ENCODE peak calls at places on chromosomes 7 and 10, in eight cellular contexts. One of them, this sample, is unnamed.
A peak's percentile ranks its signal among the peaks of the same experiment; 100 is the strongest.

GRCh38 chr10:110399163-110400094 is 94.7 kb upstream of the SMNDC1 start:
- DNase-seq in fibroblast of lung: peak; percentile 96
- DNase-seq in CD8-positive, alpha-beta memory T cell: no peak
- DNase-seq in IMR-90: peak; percentile 99
- DNase-seq in SJSA1: peak; percentile 87
- DNase-seq in dorsolateral prefrontal cortex: no peak
- DNase-seq in HepG2: peak; percentile 79
- DNase-seq in breast epithelium: no peak
- DNase-seq in this sample: no peak

GRCh38 chr10:78410046-78410965 is 376.6 kb downstream of the RPS24 start:
- DNase-seq in fibroblast of lung: no peak
- DNase-seq in HepG2: no peak
- DNase-seq in CD8-positive, alpha-beta memory T cell: no peak
- DNase-seq in breast epithelium: no peak
- DNase-seq in SJSA1: no peak
- DNase-seq in dorsolateral prefrontal cortex: no peak
- DNase-seq in IMR-90: no peak
- DNase-seq in this sample: no peak

GRCh38 chr10:43109671-43110249 is 28.5 kb upstream of the CSGALNACT2 start:
- DNase-seq in CD8-positive, alpha-beta memory T cell: no peak
- DNase-seq in SJSA1: no peak
- DNase-seq in HepG2: no peak
- DNase-seq in dorsolateral prefrontal cortex: no peak
- DNase-seq in IMR-90: no peak
- DNase-seq in breast epithelium: no peak
- DNase-seq in fibroblast of lung: no peak
- DNase-seq in this sample: no peak

GRCh38 chr7:28701731-28702130 is 256.4 kb downstream of the TRIL start:
- DNase-seq in SJSA1: no peak
- DNase-seq in HepG2: no peak
- DNase-seq in dorsolateral prefrontal cortex: no peak
- DNase-seq in IMR-90: no peak
- DNase-seq in breast epithelium: no peak
- DNase-seq in CD8-positive, alpha-beta memory T cell: no peak
- DNase-seq in fibroblast of lung: no peak
- DNase-seq in this sample: no peak

GRCh38 chr7:138900040-138900828 is 81.0 kb downstream of the KIAA1549 start:
- DNase-seq in fibroblast of lung: peak; percentile 77
- DNase-seq in IMR-90: peak; percentile 65
- DNase-seq in breast epithelium: no peak
- DNase-seq in SJSA1: no peak
- DNase-seq in CD8-positive, alpha-beta memory T cell: no peak
- DNase-seq in HepG2: no peak
- DNase-seq in dorsolateral prefrontal cortex: no peak
- DNase-seq in this sample: no peak

GRCh38 chr7:93476491-93477344 is 97.8 kb downstream of the CALCR start:
- DNase-seq in SJSA1: no peak
- DNase-seq in breast epithelium: no peak
- DNase-seq in fibroblast of lung: no peak
- DNase-seq in IMR-90: no peak
- DNase-seq in dorsolateral prefrontal cortex: no peak
- DNase-seq in HepG2: no peak
- DNase-seq in CD8-positive, alpha-beta memory T cell: no peak
- DNase-seq in this sample: no peak

GRCh38 chr7:16644624-16644986 is 949 bp downstream of the ANKMY2 start:
- DNase-seq in dorsolateral prefrontal cortex: peak; percentile 57
- DNase-seq in fibroblast of lung: peak; percentile 50
- DNase-seq in IMR-90: peak; percentile 47
- DNase-seq in SJSA1: no peak
- DNase-seq in breast epithelium: peak; percentile 56
- DNase-seq in HepG2: peak; percentile 9
- DNase-seq in CD8-positive, alpha-beta memory T cell: peak; percentile 56
- DNase-seq in this sample: peak; percentile 59

GRCh38 chr7:158487546-158488224 is 99.9 kb downstream of the PTPRN2 start:
- DNase-seq in IMR-90: no peak
- DNase-seq in breast epithelium: no peak
- DNase-seq in CD8-positive, alpha-beta memory T cell: no peak
- DNase-seq in dorsolateral prefrontal cortex: no peak
- DNase-seq in fibroblast of lung: no peak
- DNase-seq in HepG2: no peak
- DNase-seq in SJSA1: no peak
- DNase-seq in this sample: no peak

GRCh38 chr10:51733061-51733460 is 33.7 kb upstream of the CSTF2T start:
- DNase-seq in CD8-positive, alpha-beta memory T cell: no peak
- DNase-seq in IMR-90: peak; percentile 67
- DNase-seq in SJSA1: no peak
- DNase-seq in fibroblast of lung: peak; percentile 13
- DNase-seq in breast epithelium: no peak
- DNase-seq in dorsolateral prefrontal cortex: no peak
- DNase-seq in HepG2: no peak
- DNase-seq in this sample: no peak

GRCh38 chr7:151472644-151473380 is 32.9 kb upstream of the CRYGN start:
- DNase-seq in HepG2: no peak
- DNase-seq in dorsolateral prefrontal cortex: no peak
- DNase-seq in SJSA1: no peak
- DNase-seq in breast epithelium: no peak
- DNase-seq in IMR-90: no peak
- DNase-seq in fibroblast of lung: peak; percentile 69
- DNase-seq in CD8-positive, alpha-beta memory T cell: no peak
- DNase-seq in this sample: no peak

GRCh38 chr7:23204241-23204640 is 22.4 kb downstream of the NUP42 start:
- DNase-seq in dorsolateral prefrontal cortex: no peak
- DNase-seq in SJSA1: no peak
- DNase-seq in IMR-90: peak; percentile 53
- DNase-seq in HepG2: no peak
- DNase-seq in CD8-positive, alpha-beta memory T cell: no peak
- DNase-seq in breast epithelium: no peak
- DNase-seq in fibroblast of lung: peak; percentile 11
- DNase-seq in this sample: no peak

GRCh38 chr7:23206511-23206867 is 24.6 kb downstream of the NUP42 start:
- DNase-seq in IMR-90: no peak
- DNase-seq in dorsolateral prefrontal cortex: no peak
- DNase-seq in breast epithelium: no peak
- DNase-seq in CD8-positive, alpha-beta memory T cell: no peak
- DNase-seq in fibroblast of lung: peak; percentile 16
- DNase-seq in HepG2: no peak
- DNase-seq in SJSA1: no peak
- DNase-seq in this sample: no peak

GRCh38 chr7:23210502-23210901 is 28.7 kb downstream of the NUP42 start:
- DNase-seq in SJSA1: no peak
- DNase-seq in HepG2: no peak
- DNase-seq in fibroblast of lung: no peak
- DNase-seq in IMR-90: no peak
- DNase-seq in dorsolateral prefrontal cortex: no peak
- DNase-seq in CD8-positive, alpha-beta memory T cell: no peak
- DNase-seq in breast epithelium: no peak
- DNase-seq in this sample: no peak

GRCh38 chr7:23205861-23206510 is 24.1 kb downstream of the NUP42 start:
- DNase-seq in CD8-positive, alpha-beta memory T cell: peak; percentile 19
- DNase-seq in breast epithelium: no peak
- DNase-seq in fibroblast of lung: no peak
- DNase-seq in IMR-90: no peak
- DNase-seq in HepG2: no peak
- DNase-seq in dorsolateral prefrontal cortex: no peak
- DNase-seq in SJSA1: no peak
- DNase-seq in this sample: no peak

DNA sequence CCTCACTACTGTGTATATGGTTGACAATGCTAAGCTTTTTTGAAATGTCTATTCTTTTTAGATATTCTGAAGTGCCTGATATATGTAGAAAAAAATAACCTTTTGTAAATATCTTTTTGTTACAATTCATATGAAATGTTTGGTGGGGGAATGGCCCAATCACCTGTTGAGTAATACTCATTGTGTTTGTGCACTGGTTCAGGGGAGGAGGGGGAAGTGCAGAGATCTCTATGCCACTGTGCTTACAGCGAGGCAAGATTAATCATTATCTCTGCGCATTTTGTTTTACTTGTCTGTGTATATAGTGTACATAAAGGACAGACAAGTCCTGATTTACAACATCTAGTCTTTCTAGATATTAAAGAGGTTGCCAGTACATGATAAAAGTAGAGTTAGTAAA is 25.2 kb downstream of the NUP42 start:
- DNase-seq in SJSA1: no peak
- DNase-seq in CD8-positive, alpha-beta memory T cell: no peak
- DNase-seq in dorsolateral prefrontal cortex: no peak
- DNase-seq in IMR-90: no peak
- DNase-seq in breast epithelium: no peak
- DNase-seq in fibroblast of lung: no peak
- DNase-seq in HepG2: peak; percentile 72
- DNase-seq in this sample: no peak
- H3K27ac ChIP-seq in SJSA1: no peak overlapping the region
- H3K27ac ChIP-seq in CD8-positive, alpha-beta memory T cell: no peak overlapping the region
- H3K27ac ChIP-seq in dorsolateral prefrontal cortex: no peak overlapping the region
- H3K27ac ChIP-seq in IMR-90: no peak overlapping the region
- H3K27ac ChIP-seq in breast epithelium: no peak overlapping the region
- H3K27ac ChIP-seq in fibroblast of lung: no peak overlapping the region
- H3K27ac ChIP-seq in HepG2: no peak overlapping the region
- H3K27ac ChIP-seq in this sample: no peak overlapping the region

GRCh38 chr7:105779856-105780815 is 96.3 kb downstream of the ATXN7L1 start:
- DNase-seq in CD8-positive, alpha-beta memory T cell: no peak
- DNase-seq in IMR-90: no peak
- DNase-seq in SJSA1: no peak
- DNase-seq in breast epithelium: no peak
- DNase-seq in dorsolateral prefrontal cortex: no peak
- DNase-seq in HepG2: no peak
- DNase-seq in fibroblast of lung: no peak
- DNase-seq in this sample: no peak

GRCh38 chr7:105778956-105779355 is 97.4 kb downstream of the ATXN7L1 start:
- DNase-seq in SJSA1: no peak
- DNase-seq in CD8-positive, alpha-beta memory T cell: no peak
- DNase-seq in HepG2: no peak
- DNase-seq in fibroblast of lung: no peak
- DNase-seq in IMR-90: no peak
- DNase-seq in breast epithelium: no peak
- DNase-seq in dorsolateral prefrontal cortex: no peak
- DNase-seq in this sample: no peak

GRCh38 chr7:105786520-105786919 is 89.9 kb downstream of the ATXN7L1 start:
- DNase-seq in HepG2: no peak
- DNase-seq in IMR-90: no peak
- DNase-seq in breast epithelium: no peak
- DNase-seq in SJSA1: no peak
- DNase-seq in dorsolateral prefrontal cortex: no peak
- DNase-seq in CD8-positive, alpha-beta memory T cell: no peak
- DNase-seq in fibroblast of lung: no peak
- DNase-seq in this sample: no peak

GRCh38 chr7:105787071-105787470 is 89.3 kb downstream of the ATXN7L1 start:
- DNase-seq in breast epithelium: no peak
- DNase-seq in SJSA1: no peak
- DNase-seq in CD8-positive, alpha-beta memory T cell: no peak
- DNase-seq in dorsolateral prefrontal cortex: no peak
- DNase-seq in IMR-90: no peak
- DNase-seq in HepG2: no peak
- DNase-seq in fibroblast of lung: no peak
- DNase-seq in this sample: no peak

GRCh38 chr7:105782391-105783063 is 93.9 kb downstream of the ATXN7L1 start:
- DNase-seq in breast epithelium: no peak
- DNase-seq in CD8-positive, alpha-beta memory T cell: no peak
- DNase-seq in HepG2: no peak
- DNase-seq in fibroblast of lung: peak; percentile 78
- DNase-seq in IMR-90: peak; percentile 94
- DNase-seq in SJSA1: peak; percentile 64
- DNase-seq in dorsolateral prefrontal cortex: no peak
- DNase-seq in this sample: no peak
- H3K27ac ChIP-seq in breast epithelium: no peak overlapping the region
- H3K27ac ChIP-seq in CD8-positive, alpha-beta memory T cell: no peak overlapping the region
- H3K27ac ChIP-seq in HepG2: no peak overlapping the region
- H3K27ac ChIP-seq in fibroblast of lung: peak overlapping the region; percentile 16
- H3K27ac ChIP-seq in IMR-90: peak overlapping the region; percentile 5
- H3K27ac ChIP-seq in SJSA1: no peak overlapping the region
- H3K27ac ChIP-seq in dorsolateral prefrontal cortex: no peak overlapping the region
- H3K27ac ChIP-seq in this sample: no peak overlapping the region

DNA sequence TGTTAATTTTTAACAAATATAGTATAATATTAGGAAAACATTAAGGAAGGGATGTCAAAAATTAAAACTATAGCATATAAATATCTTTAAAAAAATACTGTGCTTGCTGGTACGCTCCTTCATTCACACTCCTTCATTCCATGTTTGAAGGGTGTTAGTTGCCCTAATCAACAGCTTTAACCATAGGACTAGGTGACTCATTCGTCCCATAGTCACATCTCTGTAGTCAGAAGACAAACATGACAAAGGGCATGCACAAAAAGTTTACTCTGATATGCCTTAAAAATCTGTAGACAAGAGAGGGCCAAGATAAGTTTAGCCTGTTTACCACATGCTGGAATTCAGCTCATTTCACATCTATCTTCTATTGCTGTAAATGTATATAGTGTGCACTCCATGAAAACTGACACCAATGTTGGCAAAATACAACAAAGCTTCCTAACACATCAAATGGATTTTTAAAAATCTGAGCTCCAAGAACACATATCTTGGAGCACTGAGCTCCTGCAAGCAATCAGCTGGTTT is 628 bp downstream of the FAM13C start:
- DNase-seq in IMR-90: peak; percentile 4
- DNase-seq in breast epithelium: no peak
- DNase-seq in SJSA1: no peak
- DNase-seq in dorsolateral prefrontal cortex: no peak
- DNase-seq in CD8-positive, alpha-beta memory T cell: no peak
- DNase-seq in HepG2: peak; percentile 4
- DNase-seq in fibroblast of lung: no peak
- DNase-seq in this sample: no peak
- H3K27ac ChIP-seq in IMR-90: peak overlapping the region; percentile 73
- H3K27ac ChIP-seq in breast epithelium: peak overlapping the region; percentile 77
- H3K27ac ChIP-seq in SJSA1: no peak overlapping the region
- H3K27ac ChIP-seq in dorsolateral prefrontal cortex: peak overlapping the region; percentile 99
- H3K27ac ChIP-seq in CD8-positive, alpha-beta memory T cell: no peak overlapping the region
- H3K27ac ChIP-seq in HepG2: no peak overlapping the region
- H3K27ac ChIP-seq in fibroblast of lung: no peak overlapping the region
- H3K27ac ChIP-seq in this sample: peak overlapping the region; percentile 96

GRCh38 chr10:133359554-133359971 is 1.7 kb upstream of the FUOM start:
- DNase-seq in SJSA1: no peak
- DNase-seq in breast epithelium: no peak
- DNase-seq in CD8-positive, alpha-beta memory T cell: no peak
- DNase-seq in IMR-90: no peak
- DNase-seq in fibroblast of lung: no peak
- DNase-seq in dorsolateral prefrontal cortex: no peak
- DNase-seq in HepG2: peak; percentile 76
- DNase-seq in this sample: no peak

GRCh38 chr10:133358162-133358919 is 522 bp upstream of the FUOM start:
- DNase-seq in CD8-positive, alpha-beta memory T cell: peak; percentile 38
- DNase-seq in breast epithelium: no peak
- DNase-seq in fibroblast of lung: no peak
- DNase-seq in HepG2: no peak
- DNase-seq in IMR-90: no peak
- DNase-seq in dorsolateral prefrontal cortex: no peak
- DNase-seq in SJSA1: no peak
- DNase-seq in this sample: no peak

GRCh38 chr10:133357293-133358151 is at the start of gene FUOM:
- DNase-seq in SJSA1: no peak
- DNase-seq in IMR-90: peak; percentile 29
- DNase-seq in HepG2: peak; percentile 79
- DNase-seq in dorsolateral prefrontal cortex: no peak
- DNase-seq in fibroblast of lung: peak; percentile 35
- DNase-seq in CD8-positive, alpha-beta memory T cell: peak; percentile 74
- DNase-seq in breast epithelium: no peak
- DNase-seq in this sample: peak; percentile 20

GRCh38 chr10:133359972-133360610 is 2.3 kb upstream of the FUOM start:
- DNase-seq in fibroblast of lung: no peak
- DNase-seq in CD8-positive, alpha-beta memory T cell: no peak
- DNase-seq in HepG2: peak; percentile 42
- DNase-seq in dorsolateral prefrontal cortex: no peak
- DNase-seq in SJSA1: no peak
- DNase-seq in breast epithelium: no peak
- DNase-seq in IMR-90: no peak
- DNase-seq in this sample: no peak

GRCh38 chr10:133358920-133359300 is 1.1 kb upstream of the FUOM start:
- DNase-seq in HepG2: no peak
- DNase-seq in fibroblast of lung: no peak
- DNase-seq in breast epithelium: no peak
- DNase-seq in CD8-positive, alpha-beta memory T cell: no peak
- DNase-seq in dorsolateral prefrontal cortex: no peak
- DNase-seq in SJSA1: no peak
- DNase-seq in IMR-90: no peak
- DNase-seq in this sample: no peak
- H3K27ac ChIP-seq in HepG2: peak overlapping the region; percentile 86
- H3K27ac ChIP-seq in fibroblast of lung: no peak overlapping the region
- H3K27ac ChIP-seq in breast epithelium: no peak overlapping the region
- H3K27ac ChIP-seq in CD8-positive, alpha-beta memory T cell: no peak overlapping the region
- H3K27ac ChIP-seq in dorsolateral prefrontal cortex: no peak overlapping the region
- H3K27ac ChIP-seq in SJSA1: no peak overlapping the region
- H3K27ac ChIP-seq in IMR-90: no peak overlapping the region
- H3K27ac ChIP-seq in this sample: no peak overlapping the region

This sample was measured in caudate nucleus.